ENCODE peak calls at places on chromosome 1, in four cellular contexts. O is H1, Z is K562, E is HepG2. L is an unnamed sample.

GRCh38 chr1:36109041-36109679 is 15.9 kb downstream of the COL8A2 start:
- DNase-seq in O (no peak), E (no peak), Z (no peak), L (no peak)

GRCh38 chr1:39720094-39720999 is 18.3 kb upstream of the PPIE start:
- DNase-seq in E (peak; percentile 51), Z (peak; percentile 48), O (no peak), L (no peak)

GRCh38 chr1:44985747-44986359 is 542 bp downstream of the EIF2B3 start:
- DNase-seq in E (no peak), O (no peak), Z (peak; percentile 31), L (no peak)

GRCh38 chr1:85062425-85063026 is 14.2 kb upstream of the MCOLN3 start:
- DNase-seq in E (no peak), O (no peak), Z (no peak), L (no peak)

GRCh38 chr1:164320780-164321683 is 238.0 kb upstream of the PBX1 start:
- DNase-seq in O (peak; percentile 61), Z (no peak), E (no peak), L (no peak)

GRCh38 chr1:166902279-166902678 is 26.2 kb upstream of the TADA1 start:
- DNase-seq in E (no peak), O (no peak), Z (no peak), L (no peak)

GRCh38 chr1:14924012-14924452 is 229.5 kb upstream of the TMEM51 start:
- DNase-seq in E (no peak), Z (peak; percentile 98), O (no peak), L (peak; percentile 70)

GRCh38 chr1:31651766-31652165 is 7.1 kb upstream of the PEF1 start:
- DNase-seq in O (no peak), E (no peak), Z (no peak), L (no peak)

GRCh38 chr1:32876341-32877210 is 5.9 kb upstream of the FNDC5 start:
- DNase-seq in E (peak; percentile 24), Z (peak; percentile 89), O (peak; percentile 89), L (peak; percentile 34)

DNA sequence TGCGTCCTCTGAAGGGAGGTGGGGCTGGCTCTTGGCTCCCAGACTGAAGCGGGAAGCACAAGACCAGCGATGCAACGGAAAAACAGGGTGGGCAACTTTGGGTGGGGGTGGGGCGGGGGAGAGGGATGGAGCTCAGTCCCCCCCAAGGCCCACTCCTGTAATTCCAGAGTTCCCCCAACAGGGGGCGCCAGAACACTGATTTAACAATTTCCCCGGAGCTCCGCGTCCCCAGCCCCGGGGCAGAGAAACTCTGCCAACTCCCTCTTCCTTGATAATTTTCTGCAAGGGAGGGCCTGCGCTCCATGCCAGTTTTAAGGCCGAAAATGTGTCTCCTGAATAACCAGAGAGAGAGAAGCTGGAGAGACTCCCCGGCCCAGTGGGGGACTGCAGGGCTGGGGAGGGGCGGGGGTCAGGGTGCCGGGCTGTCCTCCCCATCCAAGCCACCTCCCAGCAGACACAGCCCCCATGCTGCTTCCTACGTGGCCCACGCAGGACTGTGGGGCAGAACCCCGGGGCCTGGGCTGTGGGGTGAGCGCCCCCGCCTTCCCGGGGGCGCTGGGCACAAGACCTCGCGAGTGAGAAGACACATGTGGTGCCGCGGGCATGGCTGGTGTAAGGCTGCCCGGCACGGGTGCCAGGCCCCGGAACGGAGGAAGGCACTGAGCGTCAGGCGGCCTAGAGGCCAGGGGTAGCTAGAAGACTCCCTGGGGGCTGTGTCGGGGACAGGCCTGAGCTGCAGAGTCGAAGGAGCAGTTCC is 51.4 kb downstream of the KIF21B start:
- DNase-seq in Z (peak; percentile 89), E (peak; percentile 30), O (peak; percentile 90), L (peak; percentile 37)
- TF ChIP-seq PHF8 in Z (no peak), E (no peak), O (no peak), L (no peak)

GRCh38 chr1:55052221-55053142 is 13.1 kb downstream of the PCSK9 start:
- DNase-seq in O (no peak), Z (no peak), E (no peak), L (no peak)

GRCh38 chr1:55053265-55053954 is 14.1 kb downstream of the PCSK9 start:
- DNase-seq in E (peak; percentile 42), O (no peak), Z (no peak), L (no peak)

GRCh38 chr1:55055084-55055882 is 15.9 kb downstream of the PCSK9 start:
- DNase-seq in E (no peak), Z (no peak), O (no peak), L (no peak)

GRCh38 chr1:55055951-55056631 is 16.7 kb downstream of the PCSK9 start:
- DNase-seq in E (no peak), O (no peak), Z (no peak), L (no peak)

DNA sequence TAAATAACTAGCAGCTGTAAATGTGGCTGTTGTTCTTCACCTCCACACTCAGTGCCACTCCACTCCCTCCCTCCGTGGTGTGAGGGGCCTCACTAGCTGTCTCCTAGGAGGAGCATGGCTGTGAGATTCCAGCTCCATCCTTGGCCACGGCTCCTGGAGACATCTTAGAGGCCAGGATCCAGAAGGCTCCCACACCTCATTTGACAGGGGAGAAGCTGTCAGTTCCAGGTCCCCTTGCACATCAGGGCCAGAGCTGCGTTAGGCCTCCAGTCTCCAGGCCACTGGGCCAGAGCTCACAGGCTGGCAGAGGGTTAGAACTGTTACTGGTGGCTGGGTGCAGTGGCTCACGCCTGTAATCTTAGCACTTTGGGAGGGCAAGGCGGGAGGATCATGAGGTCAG is 15.0 kb downstream of the PCSK9 start:
- DNase-seq in Z (no peak), O (no peak), E (no peak), L (no peak)
- TF ChIP-seq PHF8 in Z (no peak), O (no peak), E (no peak), L (no peak)

DNA sequence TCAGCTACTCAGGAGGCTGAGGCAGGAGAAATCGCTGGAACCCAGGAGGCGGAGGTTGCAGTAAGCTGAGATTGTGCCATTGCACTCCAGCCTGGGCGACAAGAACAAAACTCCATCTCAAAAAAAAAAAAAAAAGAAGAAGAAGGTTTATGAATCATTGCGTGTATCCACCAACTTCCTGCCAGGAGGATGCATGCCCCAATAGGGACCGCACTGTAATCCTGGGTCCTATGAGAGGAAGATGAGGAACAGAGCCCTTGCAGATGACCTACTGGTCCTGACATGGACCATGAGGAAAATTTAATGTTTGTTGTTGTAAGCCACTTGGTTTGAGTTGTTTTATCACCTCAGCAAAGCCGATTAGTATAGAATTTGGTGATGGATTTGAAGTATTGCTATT is 56.7 kb downstream of the PTGS2 start:
- DNase-seq in O (no peak), Z (no peak), E (no peak), L (no peak)
- TF ChIP-seq PHF8 in O (no peak), Z (no peak), E (no peak), L (no peak)

DNA sequence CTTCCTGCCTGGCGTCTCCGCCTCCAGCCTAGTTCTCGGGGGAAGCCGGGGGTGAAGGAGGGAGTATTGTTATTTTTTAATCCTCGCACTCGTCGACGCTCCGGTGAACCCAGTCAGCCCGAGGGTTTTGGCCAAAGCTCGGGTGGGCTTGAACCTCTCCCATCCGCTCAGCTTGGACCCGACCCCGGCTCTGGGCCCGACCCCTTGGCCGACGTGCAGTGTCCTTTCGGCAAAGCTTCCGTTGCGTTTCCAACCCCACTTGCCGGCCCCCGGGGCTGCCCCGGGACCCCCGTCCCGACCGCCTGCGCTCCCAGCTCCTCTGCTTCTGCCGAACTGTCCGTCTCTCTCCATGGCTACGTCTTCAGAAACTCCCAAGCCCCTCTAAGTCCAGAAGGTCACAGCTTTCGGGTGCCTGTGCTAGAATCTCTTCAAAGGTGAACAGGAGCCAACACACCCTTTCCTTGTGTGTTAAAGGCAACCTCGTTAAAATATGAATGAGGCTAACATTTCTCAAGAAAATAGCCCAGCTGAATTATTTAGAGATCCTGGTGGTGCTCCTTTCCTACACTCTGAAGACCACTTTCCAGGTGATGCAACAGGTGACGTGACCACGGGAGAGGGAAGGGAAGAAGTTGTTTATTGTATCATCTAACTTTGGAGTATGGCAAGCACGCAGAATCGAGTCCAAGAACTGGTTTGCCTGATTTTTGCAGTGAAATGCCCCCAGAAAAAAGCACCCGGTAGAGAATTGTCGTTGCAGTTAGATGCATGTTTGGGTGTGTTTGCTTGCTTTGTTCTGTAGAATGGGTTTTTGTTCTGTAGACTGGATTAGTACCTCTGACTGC is 735 bp downstream of the DESI2 start:
- DNase-seq in Z (no peak), E (peak; percentile 38), O (no peak), L (peak; percentile 8)
- TF ChIP-seq PHF8 in Z (no peak), E (peak; percentile 5), O (peak; percentile 5), L (peak; percentile 10)

GRCh38 chr1:42340898-42341297 is 5.9 kb upstream of the FOXJ3 start:
- DNase-seq in E (no peak), O (no peak), Z (no peak), L (no peak)

GRCh38 chr1:42336978-42337377 is 1.9 kb upstream of the FOXJ3 start:
- DNase-seq in E (no peak), Z (no peak), O (no peak), L (no peak)

GRCh38 chr1:42335809-42336518 is 929 bp upstream of the FOXJ3 start:
- DNase-seq in O (no peak), E (peak; percentile 60), Z (no peak), L (peak; percentile 18)

GRCh38 chr1:42343049-42343448 is 8.0 kb upstream of the FOXJ3 start:
- DNase-seq in O (no peak), Z (no peak), E (no peak), L (no peak)

GRCh38 chr1:42340093-42340492 is 5.1 kb upstream of the FOXJ3 start:
- DNase-seq in E (peak; percentile 90), Z (no peak), O (no peak), L (peak; percentile 84)
- TF ChIP-seq PHF8 in E (no peak), Z (no peak), O (no peak), L (no peak)

DNA sequence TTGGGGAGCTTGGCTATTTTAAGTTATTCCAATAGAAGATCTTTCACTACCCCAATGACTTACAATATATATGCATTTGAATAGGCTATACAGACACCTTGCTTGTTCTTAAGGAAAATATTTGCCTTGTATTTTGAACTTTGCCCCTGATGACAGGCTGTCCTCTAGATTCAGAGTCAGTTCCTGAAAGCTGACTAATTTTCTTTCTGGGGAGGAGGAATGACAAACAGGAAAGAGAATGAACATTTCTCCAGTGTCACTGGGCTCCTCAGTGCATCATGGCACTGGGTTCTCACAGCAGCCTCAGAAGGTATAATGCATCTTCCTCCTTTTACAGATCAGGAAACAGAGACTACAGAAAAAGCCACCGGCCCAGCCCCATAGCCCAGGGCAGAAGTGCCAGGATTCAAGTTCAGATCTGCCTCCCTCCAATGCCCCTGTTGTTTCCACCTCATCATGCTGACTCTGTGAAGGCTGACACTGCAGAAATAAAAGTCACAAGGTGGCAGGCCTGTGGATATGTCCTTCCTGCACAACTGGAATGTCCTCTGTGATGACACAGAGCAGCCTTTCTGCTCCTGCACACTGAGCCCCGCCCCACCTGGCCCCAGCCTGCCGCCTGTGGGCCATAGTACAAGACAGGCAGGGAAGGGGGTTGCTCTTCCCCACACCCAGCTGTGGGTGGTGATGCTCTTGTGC is 6.6 kb downstream of the TTC22 start:
- DNase-seq in Z (no peak), E (peak; percentile 83), O (no peak), L (no peak)
- TF ChIP-seq PHF8 in Z (no peak), E (no peak), O (no peak), L (no peak)